ENCODE peak calls at places on chromosomes 16 and 17, in nine cellular contexts. One of them, this sample, is unnamed.

GRCh38 chr16:2212362-2213324 is 2.0 kb upstream of the BRICD5 start:
- DNase-seq in transverse colon: no peak
- DNase-seq in endothelial cell: no peak
- DNase-seq in Calu3: peak; percentile 53
- DNase-seq in HCT116: no peak
- DNase-seq in AG09309: no peak
- DNase-seq in IMR-90: no peak
- DNase-seq in osteoblast: peak; percentile 94
- DNase-seq in CD4-positive, alpha-beta T cell: no peak
- DNase-seq in this sample: peak; percentile 86

GRCh38 chr16:50548659-50549560 is 714 bp downstream of the NKD1 start:
- DNase-seq in HCT116: no peak
- DNase-seq in transverse colon: no peak
- DNase-seq in osteoblast: no peak
- DNase-seq in AG09309: no peak
- DNase-seq in CD4-positive, alpha-beta T cell: peak; percentile 9
- DNase-seq in endothelial cell: peak; percentile 46
- DNase-seq in IMR-90: no peak
- DNase-seq in Calu3: no peak
- DNase-seq in this sample: no peak

GRCh38 chr17:7340179-7340578 is 3.9 kb downstream of the ACAP1 start:
- DNase-seq in Calu3: no peak
- DNase-seq in HCT116: no peak
- DNase-seq in osteoblast: peak; percentile 74
- DNase-seq in transverse colon: no peak
- DNase-seq in AG09309: no peak
- DNase-seq in endothelial cell: no peak
- DNase-seq in IMR-90: peak; percentile 16
- DNase-seq in CD4-positive, alpha-beta T cell: no peak
- DNase-seq in this sample: peak; percentile 42

GRCh38 chr17:35666967-35667552 is 64.4 kb upstream of the RASL10B start:
- DNase-seq in transverse colon: no peak
- DNase-seq in CD4-positive, alpha-beta T cell: no peak
- DNase-seq in endothelial cell: no peak
- DNase-seq in AG09309: no peak
- DNase-seq in Calu3: no peak
- DNase-seq in IMR-90: peak; percentile 42
- DNase-seq in HCT116: no peak
- DNase-seq in osteoblast: peak; percentile 37
- DNase-seq in this sample: no peak

GRCh38 chr17:20116683-20117309 is 107.6 kb downstream of the SPECC1 start:
- DNase-seq in Calu3: peak; percentile 31
- DNase-seq in transverse colon: peak; percentile 33
- DNase-seq in CD4-positive, alpha-beta T cell: peak; percentile 42
- DNase-seq in endothelial cell: peak; percentile 64
- DNase-seq in AG09309: no peak
- DNase-seq in HCT116: peak; percentile 53
- DNase-seq in osteoblast: peak; percentile 64
- DNase-seq in IMR-90: peak; percentile 41
- DNase-seq in this sample: peak; percentile 52

GRCh38 chr16:19515765-19516164 is 6.1 kb downstream of the GDE1 start:
- DNase-seq in osteoblast: no peak
- DNase-seq in HCT116: no peak
- DNase-seq in AG09309: no peak
- DNase-seq in endothelial cell: no peak
- DNase-seq in transverse colon: no peak
- DNase-seq in Calu3: no peak
- DNase-seq in CD4-positive, alpha-beta T cell: no peak
- DNase-seq in IMR-90: peak; percentile 50
- DNase-seq in this sample: no peak

GRCh38 chr17:80997471-80998387 is 6.1 kb downstream of the CHMP6 start:
- DNase-seq in transverse colon: no peak
- DNase-seq in osteoblast: peak; percentile 97
- DNase-seq in IMR-90: no peak
- DNase-seq in Calu3: no peak
- DNase-seq in HCT116: no peak
- DNase-seq in AG09309: no peak
- DNase-seq in endothelial cell: no peak
- DNase-seq in CD4-positive, alpha-beta T cell: no peak
- DNase-seq in this sample: no peak

GRCh38 chr16:79639576-79640311 is 39.2 kb upstream of the MAF start:
- DNase-seq in AG09309: no peak
- DNase-seq in Calu3: peak; percentile 84
- DNase-seq in osteoblast: no peak
- DNase-seq in CD4-positive, alpha-beta T cell: no peak
- DNase-seq in endothelial cell: no peak
- DNase-seq in transverse colon: no peak
- DNase-seq in IMR-90: no peak
- DNase-seq in HCT116: no peak
- DNase-seq in this sample: no peak

GRCh38 chr17:80793851-80794267 is 197.8 kb upstream of the CHMP6 start:
- DNase-seq in CD4-positive, alpha-beta T cell: no peak
- DNase-seq in osteoblast: peak; percentile 88
- DNase-seq in transverse colon: no peak
- DNase-seq in IMR-90: peak; percentile 85
- DNase-seq in endothelial cell: no peak
- DNase-seq in AG09309: no peak
- DNase-seq in Calu3: no peak
- DNase-seq in HCT116: no peak
- DNase-seq in this sample: no peak

GRCh38 chr16:64962786-64963185 is 159.1 kb downstream of the CDH11 start:
- DNase-seq in Calu3: no peak
- DNase-seq in IMR-90: no peak
- DNase-seq in HCT116: no peak
- DNase-seq in AG09309: no peak
- DNase-seq in osteoblast: no peak
- DNase-seq in CD4-positive, alpha-beta T cell: no peak
- DNase-seq in transverse colon: no peak
- DNase-seq in endothelial cell: no peak
- DNase-seq in this sample: no peak

GRCh38 chr16:11604783-11605563 is 18.3 kb upstream of the LITAF start:
- DNase-seq in AG09309: no peak
- DNase-seq in HCT116: no peak
- DNase-seq in transverse colon: peak; percentile 54
- DNase-seq in Calu3: no peak
- DNase-seq in osteoblast: no peak
- DNase-seq in endothelial cell: no peak
- DNase-seq in CD4-positive, alpha-beta T cell: no peak
- DNase-seq in IMR-90: peak; percentile 85
- DNase-seq in this sample: no peak

GRCh38 chr16:50099957-50100648 is 34.3 kb downstream of the HEATR3 start:
- DNase-seq in osteoblast: no peak
- DNase-seq in AG09309: no peak
- DNase-seq in transverse colon: no peak
- DNase-seq in CD4-positive, alpha-beta T cell: no peak
- DNase-seq in Calu3: no peak
- DNase-seq in HCT116: no peak
- DNase-seq in IMR-90: no peak
- DNase-seq in endothelial cell: no peak
- DNase-seq in this sample: no peak

GRCh38 chr17:77601054-77601979 is 357.2 kb upstream of the TNRC6C start:
- DNase-seq in endothelial cell: no peak
- DNase-seq in Calu3: no peak
- DNase-seq in CD4-positive, alpha-beta T cell: no peak
- DNase-seq in IMR-90: no peak
- DNase-seq in transverse colon: no peak
- DNase-seq in HCT116: no peak
- DNase-seq in osteoblast: peak; percentile 84
- DNase-seq in AG09309: no peak
- DNase-seq in this sample: no peak

GRCh38 chr16:73071131-73071940 is 23.4 kb upstream of the ZFHX3 start:
- DNase-seq in transverse colon: peak; percentile 72
- DNase-seq in CD4-positive, alpha-beta T cell: no peak
- DNase-seq in HCT116: no peak
- DNase-seq in endothelial cell: peak; percentile 56
- DNase-seq in Calu3: peak; percentile 56
- DNase-seq in osteoblast: peak; percentile 87
- DNase-seq in AG09309: no peak
- DNase-seq in IMR-90: no peak
- DNase-seq in this sample: no peak

GRCh38 chr17:5122586-5123342 is 6.9 kb downstream of the USP6 start:
- DNase-seq in HCT116: no peak
- DNase-seq in endothelial cell: peak; percentile 33
- DNase-seq in IMR-90: no peak
- DNase-seq in Calu3: no peak
- DNase-seq in CD4-positive, alpha-beta T cell: no peak
- DNase-seq in osteoblast: no peak
- DNase-seq in transverse colon: peak; percentile 36
- DNase-seq in AG09309: no peak
- DNase-seq in this sample: no peak

GRCh38 chr17:58631523-58632323 is 60.1 kb downstream of the TEX14 start:
- DNase-seq in Calu3: peak; percentile 84
- DNase-seq in transverse colon: peak; percentile 97
- DNase-seq in AG09309: peak; percentile 93
- DNase-seq in CD4-positive, alpha-beta T cell: peak; percentile 87
- DNase-seq in HCT116: peak; percentile 100
- DNase-seq in IMR-90: peak; percentile 99
- DNase-seq in osteoblast: peak; percentile 88
- DNase-seq in endothelial cell: peak; percentile 92
- DNase-seq in this sample: peak; percentile 92
- TF ChIP-seq CTCF in Calu3: no peak
- TF ChIP-seq CTCF in transverse colon: peak; percentile 4
- TF ChIP-seq CTCF in AG09309: no peak
- TF ChIP-seq CTCF in CD4-positive, alpha-beta T cell: no peak
- TF ChIP-seq CTCF in HCT116: peak; percentile 7
- TF ChIP-seq CTCF in IMR-90: peak; percentile 22
- TF ChIP-seq CTCF in osteoblast: peak; percentile 12
- TF ChIP-seq CTCF in endothelial cell: no peak
- TF ChIP-seq CTCF in this sample: peak; percentile 35

DNA sequence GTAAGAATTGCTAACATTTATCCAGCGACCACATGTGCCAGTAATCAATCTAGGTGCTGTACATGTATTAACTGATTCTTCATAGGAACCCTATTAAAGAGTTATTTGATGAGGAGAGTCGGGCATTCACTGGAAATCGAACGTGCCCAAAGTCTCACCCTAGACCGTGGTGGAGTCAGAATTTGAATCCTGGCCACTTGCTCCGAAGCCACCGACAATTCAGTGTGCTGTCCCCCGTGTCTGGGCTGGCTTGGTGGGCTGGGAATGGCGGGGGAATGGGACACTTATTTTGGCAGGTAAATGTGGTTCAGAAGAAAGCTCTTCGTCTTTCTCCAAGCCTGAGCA is 707 bp upstream of the KSR1 start:
- DNase-seq in osteoblast: peak; percentile 64
- DNase-seq in Calu3: no peak
- DNase-seq in IMR-90: no peak
- DNase-seq in HCT116: no peak
- DNase-seq in CD4-positive, alpha-beta T cell: no peak
- DNase-seq in transverse colon: no peak
- DNase-seq in endothelial cell: no peak
- DNase-seq in AG09309: no peak
- DNase-seq in this sample: no peak
- TF ChIP-seq CTCF in osteoblast: no peak
- TF ChIP-seq CTCF in Calu3: no peak
- TF ChIP-seq CTCF in IMR-90: no peak
- TF ChIP-seq CTCF in HCT116: no peak
- TF ChIP-seq CTCF in CD4-positive, alpha-beta T cell: no peak
- TF ChIP-seq CTCF in transverse colon: no peak
- TF ChIP-seq CTCF in endothelial cell: no peak
- TF ChIP-seq CTCF in AG09309: no peak
- TF ChIP-seq CTCF in this sample: no peak

GRCh38 chr16:67294927-67295326 is 15.6 kb downstream of the PLEKHG4 start:
- DNase-seq in IMR-90: peak; percentile 69
- DNase-seq in AG09309: peak; percentile 51
- DNase-seq in CD4-positive, alpha-beta T cell: no peak
- DNase-seq in endothelial cell: no peak
- DNase-seq in transverse colon: no peak
- DNase-seq in Calu3: no peak
- DNase-seq in osteoblast: peak; percentile 81
- DNase-seq in HCT116: no peak
- DNase-seq in this sample: no peak
- TF ChIP-seq CTCF in IMR-90: peak; percentile 38
- TF ChIP-seq CTCF in AG09309: peak; percentile 44
- TF ChIP-seq CTCF in CD4-positive, alpha-beta T cell: no peak
- TF ChIP-seq CTCF in endothelial cell: no peak
- TF ChIP-seq CTCF in transverse colon: no peak
- TF ChIP-seq CTCF in Calu3: no peak
- TF ChIP-seq CTCF in osteoblast: no peak
- TF ChIP-seq CTCF in HCT116: no peak
- TF ChIP-seq CTCF in this sample: no peak

GRCh38 chr16:66264311-66265105 is 102.0 kb upstream of the CDH5 start:
- DNase-seq in AG09309: no peak
- DNase-seq in endothelial cell: no peak
- DNase-seq in IMR-90: no peak
- DNase-seq in CD4-positive, alpha-beta T cell: no peak
- DNase-seq in transverse colon: no peak
- DNase-seq in HCT116: no peak
- DNase-seq in osteoblast: no peak
- DNase-seq in Calu3: no peak
- DNase-seq in this sample: no peak

GRCh38 chr16:66265556-66266133 is 100.8 kb upstream of the CDH5 start:
- DNase-seq in transverse colon: no peak
- DNase-seq in endothelial cell: no peak
- DNase-seq in CD4-positive, alpha-beta T cell: no peak
- DNase-seq in osteoblast: no peak
- DNase-seq in Calu3: no peak
- DNase-seq in HCT116: no peak
- DNase-seq in AG09309: no peak
- DNase-seq in IMR-90: no peak
- DNase-seq in this sample: no peak

GRCh38 chr16:66267287-66268137 is 99.0 kb upstream of the CDH5 start:
- DNase-seq in CD4-positive, alpha-beta T cell: no peak
- DNase-seq in HCT116: no peak
- DNase-seq in IMR-90: no peak
- DNase-seq in Calu3: no peak
- DNase-seq in transverse colon: no peak
- DNase-seq in AG09309: no peak
- DNase-seq in osteoblast: peak; percentile 87
- DNase-seq in endothelial cell: no peak
- DNase-seq in this sample: no peak

GRCh38 chr16:66265106-66265415 is 101.4 kb upstream of the CDH5 start:
- DNase-seq in Calu3: no peak
- DNase-seq in IMR-90: no peak
- DNase-seq in endothelial cell: no peak
- DNase-seq in osteoblast: no peak
- DNase-seq in AG09309: no peak
- DNase-seq in transverse colon: no peak
- DNase-seq in HCT116: no peak
- DNase-seq in CD4-positive, alpha-beta T cell: no peak
- DNase-seq in this sample: no peak

DNA sequence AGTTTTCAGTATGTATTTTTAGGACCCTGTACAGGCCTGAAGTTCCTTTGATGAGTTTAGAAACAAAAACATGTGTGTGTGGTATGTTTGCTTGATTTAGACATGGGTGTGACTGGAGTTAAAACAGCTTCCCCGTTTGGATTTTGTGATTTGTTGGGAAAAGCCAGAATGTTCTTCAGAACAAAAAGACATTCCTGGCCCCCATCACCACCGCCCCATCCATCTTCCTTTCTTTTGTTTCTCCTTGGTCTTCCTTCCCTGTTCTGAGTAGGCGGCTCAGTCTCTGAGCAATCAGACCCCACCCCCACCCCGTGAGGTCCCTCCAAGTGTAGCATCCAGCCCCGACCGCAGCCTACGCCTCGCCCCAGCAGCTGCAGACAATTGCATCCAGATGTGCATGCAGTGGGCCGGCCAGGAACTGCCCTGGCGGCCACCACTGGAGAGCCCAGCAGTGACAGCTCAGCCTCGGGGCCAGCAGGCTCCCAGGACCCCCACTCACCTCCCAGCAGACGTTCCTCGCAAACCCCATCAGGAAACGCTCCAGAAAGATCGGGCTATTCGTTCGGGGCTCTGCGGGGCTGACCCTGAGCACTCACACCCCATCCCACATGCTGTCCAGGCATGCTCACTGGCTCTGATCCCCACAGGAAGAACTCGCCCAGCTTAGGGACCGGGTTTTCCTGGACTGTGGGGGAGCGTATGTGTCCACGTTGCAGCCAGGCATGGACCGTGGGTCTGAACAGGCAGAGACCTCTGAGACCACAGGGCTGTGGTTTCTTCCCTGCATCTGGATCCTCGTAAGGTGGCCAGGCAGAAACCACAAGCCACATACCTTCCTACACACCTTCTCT is 99.8 kb upstream of the CDH5 start:
- DNase-seq in IMR-90: peak; percentile 90
- DNase-seq in osteoblast: peak; percentile 98
- DNase-seq in endothelial cell: no peak
- DNase-seq in transverse colon: peak; percentile 27
- DNase-seq in HCT116: no peak
- DNase-seq in Calu3: no peak
- DNase-seq in AG09309: no peak
- DNase-seq in CD4-positive, alpha-beta T cell: no peak
- DNase-seq in this sample: no peak
- TF ChIP-seq CTCF in IMR-90: no peak
- TF ChIP-seq CTCF in osteoblast: peak; percentile 12
- TF ChIP-seq CTCF in endothelial cell: no peak
- TF ChIP-seq CTCF in transverse colon: no peak
- TF ChIP-seq CTCF in HCT116: no peak
- TF ChIP-seq CTCF in Calu3: no peak
- TF ChIP-seq CTCF in AG09309: peak; percentile 41
- TF ChIP-seq CTCF in CD4-positive, alpha-beta T cell: no peak
- TF ChIP-seq CTCF in this sample: no peak